ENCODE peak calls at places on chromosomes 16 and 17, in eight cellular contexts. B is heart left ventricle, N is retina, R is WTC11, C is ecto neural progenitor cell, G is endothelial cell of umbilical vein, T is AML-193, W is NCI-H2081. S is an unnamed sample.

GRCh38 chr17:39240631-39241030 is 14.9 kb upstream of the STAC2 start:
- DNase-seq in W (no peak), B (no peak), N (no peak), T (no peak), G (no peak), C (no peak), R (no peak), S (no peak)

GRCh38 chr17:35730400-35731005 is 936 bp upstream of the RASL10B start:
- DNase-seq in N (no peak), B (no peak), W (no peak), C (no peak), R (no peak), G (no peak), T (no peak), S (no peak)

GRCh38 chr16:66474750-66475199 is 47.7 kb downstream of the BEAN1 start:
- DNase-seq in R (no peak), N (no peak), C (no peak), B (no peak), W (no peak), G (peak), T (peak), S (peak)

GRCh38 chr16:88922114-88922825 is 54.7 kb downstream of the CBFA2T3 start:
- DNase-seq in R (peak), G (peak), T (no peak), W (no peak), N (no peak), C (no peak), B (peak), S (no peak)

GRCh38 chr16:87626401-87626800 is 24.1 kb downstream of the JPH3 start:
- DNase-seq in G (no peak), C (no peak), R (no peak), N (no peak), T (no peak), B (no peak), W (no peak), S (no peak)

GRCh38 chr16:31375231-31375630 is 17.9 kb upstream of the ITGAD start:
- DNase-seq in G (no peak), C (no peak), B (no peak), T (no peak), W (no peak), R (no peak), N (no peak), S (no peak)

GRCh38 chr17:44442806-44443205 is 53.4 kb upstream of the ITGA2B start:
- DNase-seq in N (no peak), T (no peak), C (no peak), W (no peak), B (no peak), R (no peak), G (no peak), S (no peak)

GRCh38 chr17:77287432-77288068 is 146.8 kb downstream of the SEC14L1 start:
- DNase-seq in W (no peak), G (peak), B (peak), C (peak), T (no peak), N (peak), R (peak), S (peak)

GRCh38 chr17:69757794-69758430 is 317.1 kb upstream of the KCNJ16 start:
- DNase-seq in C (no peak), W (no peak), B (no peak), N (no peak), T (no peak), R (no peak), G (no peak), S (peak)

GRCh38 chr17:73435412-73435811 is 123.6 kb upstream of the CDC42EP4 start:
- DNase-seq in T (no peak), R (no peak), B (no peak), N (no peak), W (no peak), G (no peak), C (no peak), S (no peak)

GRCh38 chr17:57033296-57033695 is 51.8 kb upstream of the AKAP1 start:
- DNase-seq in T (no peak), N (no peak), G (peak), W (no peak), B (peak), R (no peak), C (no peak), S (peak)

GRCh38 chr17:79792984-79793923 is 3.6 kb downstream of the CBX8 start:
- DNase-seq in T (no peak), C (peak), G (no peak), B (no peak), R (peak), W (no peak), N (peak), S (peak)

S was measured in LHCN-M2.